ENCODE peak calls at places on chromosomes 3 and 15, in five cellular contexts. P is uterus, B is endothelial cell, X is colonic mucosa, I is WERI-Rb-1. J is an unnamed sample.

GRCh38 chr3:73353661-73354217 is 271.0 kb downstream of the PDZRN3 start:
- DNase-seq in P (no peak), B (no peak), X (no peak), I (no peak), J (no peak)

GRCh38 chr3:182981038-182981380 is 671 bp upstream of the DCUN1D1 start:
- DNase-seq in P (peak), B (no peak), X (no peak), I (no peak), J (no peak)

GRCh38 chr3:150312018-150312657 is 96.0 kb upstream of the TSC22D2 start:
- DNase-seq in P (no peak), B (no peak), X (no peak), I (no peak), J (no peak)

GRCh38 chr3:77329161-77329560 is 289.3 kb downstream of the ROBO2 start:
- DNase-seq in P (no peak), B (no peak), X (no peak), I (no peak), J (no peak)

GRCh38 chr3:38264307-38264706 is 1.3 kb upstream of the SLC22A13 start:
- DNase-seq in P (no peak), B (no peak), X (no peak), I (peak), J (no peak)

GRCh38 chr3:31841515-31841914 is 139.5 kb downstream of the OSBPL10 start:
- DNase-seq in P (no peak), B (no peak), X (no peak), I (no peak), J (no peak)

GRCh38 chr15:64461577-64462162 is 1.3 kb downstream of the ZNF609 start:
- DNase-seq in P (no peak), B (peak), X (peak), I (peak), J (peak)

GRCh38 chr3:112116777-112117186 is 16.3 kb downstream of the GCSAM start:
- DNase-seq in P (no peak), B (no peak), X (no peak), I (peak), J (no peak)

GRCh38 chr3:66816110-66816761 is 181.9 kb upstream of the KBTBD8 start:
- DNase-seq in P (no peak), B (no peak), X (no peak), I (no peak), J (peak)

GRCh38 chr15:70251246-70251990 is 153.7 kb upstream of the TLE3 start:
- DNase-seq in P (peak), B (no peak), X (no peak), I (no peak), J (no peak)

DNA sequence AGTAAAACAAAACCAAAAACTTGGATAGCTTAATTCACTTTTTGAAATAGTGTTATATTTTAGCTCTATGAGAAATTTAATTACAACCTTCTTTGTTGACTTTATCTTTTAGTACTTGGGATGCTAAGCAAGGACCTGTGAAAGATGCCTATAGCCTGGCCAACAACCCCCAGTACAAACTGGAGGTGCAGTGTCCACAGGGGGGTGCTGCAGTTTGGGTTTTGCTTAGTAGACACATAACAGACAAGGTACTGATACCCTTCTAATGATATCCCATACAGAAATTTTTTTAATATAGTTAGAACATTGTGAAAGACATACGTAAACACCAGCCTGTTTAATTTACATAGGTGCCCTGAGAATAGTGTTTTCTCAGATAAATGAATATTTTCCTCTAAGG is 35.3 kb downstream of the CAPN7 start:
- DNase-seq in P (peak), B (peak), X (no peak), I (peak), J (peak)
- TF ChIP-seq CTCF in P (peak), B (no peak), X (no peak), I (peak), J (peak)

DNA sequence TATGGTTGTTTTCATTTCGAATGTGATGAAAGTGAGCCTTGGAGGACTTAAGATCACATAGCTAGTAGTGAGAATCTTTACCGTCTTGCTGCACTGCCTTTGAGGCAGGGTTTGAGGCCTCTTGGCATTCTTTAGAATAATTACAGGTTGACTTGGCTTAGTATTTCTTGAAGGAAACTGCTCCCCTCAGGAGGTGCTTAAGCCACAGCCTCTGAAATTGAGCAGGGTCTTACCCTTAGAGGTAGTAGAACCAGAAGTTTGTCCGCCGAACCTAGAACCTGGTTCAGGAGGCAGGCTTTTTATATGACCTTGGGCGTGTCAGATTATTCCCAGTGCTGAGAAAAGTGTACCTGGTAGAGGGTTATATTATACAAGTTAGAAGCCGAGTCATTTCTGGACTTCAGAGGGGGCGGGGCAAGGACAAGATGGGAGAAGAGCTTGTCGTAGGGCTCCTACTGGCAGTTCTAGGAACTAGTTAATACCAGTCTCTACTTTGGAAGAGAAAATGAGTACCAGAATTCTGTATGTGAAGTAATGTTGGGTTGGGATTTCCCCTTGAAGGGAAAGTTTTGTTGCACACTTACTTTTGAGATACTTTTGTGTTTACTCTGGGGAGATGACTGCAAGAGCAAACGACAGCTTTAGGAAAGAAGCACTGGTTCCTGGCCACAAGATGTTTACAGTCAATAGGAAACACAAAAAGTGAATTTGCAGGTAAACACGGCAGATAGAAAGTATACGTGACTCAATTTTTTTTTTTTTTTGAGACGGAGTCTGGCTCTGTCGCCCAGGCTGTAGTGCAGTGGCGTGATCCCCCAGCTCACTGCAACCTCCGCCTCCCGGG is 1.3 kb downstream of the TFG start:
- DNase-seq in P (no peak), B (peak), X (peak), I (peak), J (peak)
- TF ChIP-seq CTCF in P (no peak), B (no peak), X (no peak), I (peak), J (no peak)

DNA sequence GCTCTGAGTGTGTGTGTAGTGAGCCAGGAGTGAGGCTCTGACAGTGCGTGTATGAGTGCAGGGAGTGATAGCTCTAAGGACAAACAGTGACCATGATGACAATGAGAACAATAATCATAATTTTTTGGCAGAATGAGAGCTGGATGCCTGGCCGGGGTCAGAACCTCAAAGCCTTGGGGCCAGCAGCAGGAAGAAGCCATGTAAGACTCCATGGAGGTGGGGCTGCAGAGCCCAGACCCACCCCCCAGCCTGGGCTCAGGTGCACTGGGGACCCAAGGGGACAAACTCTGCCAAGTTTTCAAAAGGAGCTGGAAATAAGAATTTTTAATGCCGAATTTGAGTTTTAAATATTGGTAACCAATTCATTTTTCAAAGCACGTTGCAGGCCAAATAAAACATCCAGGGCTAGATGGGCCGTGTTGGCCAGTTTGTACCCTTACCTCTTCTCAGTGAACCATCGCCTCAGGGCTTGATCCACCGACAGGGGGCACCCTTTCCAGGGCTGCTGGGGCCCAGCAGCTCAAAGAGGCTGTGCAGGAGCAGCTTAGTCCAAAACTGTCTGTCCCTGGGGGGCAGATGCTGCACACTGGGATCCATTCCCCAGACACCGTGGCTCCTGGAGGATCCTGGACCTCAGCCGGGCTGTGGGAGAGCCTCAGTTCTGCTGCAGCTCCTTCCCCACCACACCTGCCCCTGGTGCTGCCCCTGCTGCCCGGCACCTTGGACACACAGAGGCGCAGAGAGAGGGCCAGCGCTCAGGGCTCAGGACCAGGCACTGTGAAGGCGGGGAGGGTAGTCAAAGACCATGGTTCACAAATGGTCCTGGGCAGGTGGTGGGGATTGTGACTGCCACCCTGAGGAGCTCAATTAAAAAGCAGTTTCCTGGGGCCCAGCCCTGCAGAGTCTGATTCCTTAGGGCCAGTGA is 86.1 kb upstream of the PRR20G start:
- DNase-seq in P (no peak), B (peak), X (peak), I (peak), J (peak)
- TF ChIP-seq CTCF in P (no peak), B (peak), X (no peak), I (peak), J (peak)

DNA sequence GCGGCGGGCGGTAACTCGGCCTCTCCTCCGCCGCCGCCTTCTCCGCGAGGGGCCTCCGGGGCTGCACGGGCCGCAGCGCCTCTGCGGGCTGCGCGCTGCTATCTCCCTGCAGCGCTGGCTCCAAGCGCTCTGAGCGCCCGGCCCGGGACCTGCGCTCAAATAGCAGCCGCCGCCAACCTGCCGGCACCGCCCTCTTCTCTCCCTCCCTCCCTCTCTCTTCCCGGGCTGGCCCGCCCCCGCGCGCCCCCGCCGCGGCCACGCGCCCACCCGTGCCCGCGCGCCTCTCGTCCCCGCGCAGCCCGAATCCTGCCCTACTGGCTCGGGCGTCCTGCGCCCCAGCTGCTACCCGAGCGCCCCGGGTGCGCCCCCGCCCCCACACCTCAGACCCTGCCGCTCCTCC is at the start of gene CACNA2D2:
- DNase-seq in P (peak), B (peak), X (peak), I (peak), J (peak)
- TF ChIP-seq CTCF in P (no peak), B (no peak), X (no peak), I (peak), J (no peak)

DNA sequence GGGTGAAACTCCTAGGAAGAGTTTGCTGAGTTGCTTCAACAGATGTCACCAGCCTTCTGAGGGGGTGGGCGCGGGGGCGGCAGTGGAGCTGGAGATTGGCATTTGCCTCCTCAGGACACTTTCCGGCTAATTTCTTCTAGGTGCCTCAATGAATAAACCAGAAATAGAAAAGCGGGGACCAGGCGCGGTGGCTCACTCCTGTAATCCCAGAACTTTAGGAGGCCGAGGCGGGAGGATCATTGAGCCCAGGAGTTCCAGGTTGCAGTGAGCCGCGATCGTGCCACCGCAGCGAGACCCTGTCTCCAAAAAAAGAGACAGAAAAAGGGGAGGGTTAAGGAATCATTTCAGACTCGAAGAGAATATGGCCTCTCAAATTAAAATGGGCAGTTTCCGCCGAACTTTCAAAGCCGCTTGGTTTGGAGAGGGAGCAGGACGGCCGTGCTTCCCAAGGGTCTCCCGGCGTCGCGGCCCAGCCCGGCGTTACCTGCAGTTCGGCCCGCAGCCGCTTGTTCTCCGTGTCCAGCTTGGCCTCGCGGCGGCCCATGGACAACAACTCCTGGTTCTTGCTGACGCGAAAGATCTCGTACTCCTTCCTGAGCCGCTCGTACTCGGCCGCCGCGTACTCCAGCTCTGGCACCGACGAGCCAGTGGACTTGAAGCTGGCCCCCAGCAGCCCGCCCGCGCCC is 587 bp downstream of the NPHP3 start:
- DNase-seq in P (peak), B (peak), X (peak), I (peak), J (peak)
- TF ChIP-seq CTCF in P (no peak), B (peak), X (peak), I (peak), J (no peak)